ENCODE peak calls at places on chromosomes 11 and 22, in eight cellular contexts. D, E, V, G, O, T, R and M are unnamed samples.

GRCh38 chr11:63622318-63622717 is 8.1 kb upstream of the PLAAT3 start:
- DNase-seq in O (no peak), T (no peak), E (no peak), R (no peak), G (no peak), V (no peak), D (no peak), M (no peak)

GRCh38 chr11:65428578-65429068 is 6.0 kb downstream of the NEAT1 start:
- DNase-seq in V (peak; percentile 47), D (no peak), G (no peak), O (no peak), E (peak; percentile 12), R (peak; percentile 56), T (peak; percentile 30), M (no peak)

GRCh38 chr22:26592368-26593015 is 2.6 kb upstream of the TPST2 start:
- DNase-seq in G (no peak), R (peak; percentile 76), T (no peak), V (no peak), D (no peak), E (no peak), O (no peak), M (no peak)

GRCh38 chr11:99505319-99505718 is 484.6 kb downstream of the CNTN5 start:
- DNase-seq in V (no peak), T (no peak), D (no peak), G (no peak), O (no peak), R (no peak), E (no peak), M (no peak)

GRCh38 chr11:2377511-2378443 is 667 bp downstream of the CD81 start:
- DNase-seq in V (peak; percentile 85), T (no peak), O (peak; percentile 46), D (no peak), R (peak; percentile 83), G (peak; percentile 91), E (peak; percentile 78), M (no peak)

GRCh38 chr11:118009821-118010737 is 23.9 kb downstream of the IL10RA start:
- DNase-seq in G (no peak), V (no peak), O (no peak), D (no peak), R (no peak), E (no peak), T (no peak), M (no peak)

GRCh38 chr11:12074529-12075195 is 35.7 kb upstream of the MICAL2 start:
- DNase-seq in R (no peak), V (no peak), D (no peak), O (no peak), T (no peak), E (no peak), G (peak; percentile 42), M (no peak)

GRCh38 chr11:7637447-7638157 is 35.7 kb downstream of the CYB5R2 start:
- DNase-seq in G (no peak), E (peak; percentile 41), D (peak; percentile 19), O (no peak), R (no peak), V (no peak), T (peak; percentile 37), M (no peak)

GRCh38 chr11:61868601-61869476 is 22.5 kb downstream of the FADS3 start:
- DNase-seq in O (no peak), T (no peak), G (no peak), D (no peak), E (no peak), R (no peak), V (no peak), M (no peak)

GRCh38 chr11:62150887-62151736 is 27.3 kb downstream of the INCENP start:
- DNase-seq in T (peak; percentile 15), D (no peak), G (peak; percentile 61), V (no peak), E (no peak), O (no peak), R (peak; percentile 6), M (no peak)

GRCh38 chr11:72146625-72147024 is 11.1 kb downstream of the FOLR3 start:
- DNase-seq in O (no peak), G (no peak), T (no peak), D (no peak), R (no peak), V (no peak), E (no peak), M (no peak)

GRCh38 chr11:70541699-70542098 is 143.4 kb downstream of the CTTN start:
- DNase-seq in T (no peak), O (no peak), V (no peak), G (peak; percentile 34), E (no peak), R (no peak), D (no peak), M (no peak)

GRCh38 chr11:93784935-93785360 is 866 bp downstream of the MED17 start:
- DNase-seq in V (no peak), G (no peak), T (no peak), D (no peak), O (no peak), E (no peak), R (no peak), M (no peak)

GRCh38 chr22:41681616-41682015 is 7.1 kb downstream of the SNU13 start:
- DNase-seq in D (no peak), T (no peak), V (no peak), E (no peak), O (no peak), G (peak; percentile 53), R (no peak), M (no peak)

GRCh38 chr11:94010136-94010535 is 11.0 kb upstream of the HEPHL1 start:
- DNase-seq in T (no peak), V (no peak), E (no peak), G (no peak), D (peak; percentile 56), O (no peak), R (no peak), M (no peak)

GRCh38 chr11:12291767-12292166 is 85.6 kb upstream of the PARVA start:
- DNase-seq in T (no peak), V (no peak), G (no peak), R (no peak), E (no peak), D (no peak), O (no peak), M (no peak)

GRCh38 chr11:128513915-128514681 is 73.3 kb downstream of the ETS1 start:
- DNase-seq in D (no peak), G (no peak), T (no peak), V (no peak), R (no peak), E (no peak), O (no peak), M (no peak)

GRCh38 chr22:16958475-16958874 is 49.5 kb downstream of the GAB4 start:
- DNase-seq in V (no peak), D (no peak), G (no peak), R (no peak), O (no peak), E (no peak), T (no peak), M (no peak)

GRCh38 chr11:30741039-30741550 is 154.9 kb upstream of the MPPED2 start:
- DNase-seq in D (no peak), T (no peak), G (no peak), V (no peak), O (no peak), E (no peak), R (no peak), M (peak; percentile 34)

GRCh38 chr11:124961972-124962609 is 8.1 kb downstream of the CCDC15 start:
- DNase-seq in G (no peak), T (no peak), O (no peak), E (peak; percentile 21), V (no peak), R (no peak), D (peak; percentile 25), M (no peak)

GRCh38 chr22:44273175-44273574 is 39.6 kb downstream of the SHISAL1 start:
- DNase-seq in O (no peak), G (no peak), E (no peak), V (no peak), D (no peak), R (no peak), T (no peak), M (no peak)

GRCh38 chr22:36144886-36145541 is 15.5 kb downstream of the APOL3 start:
- DNase-seq in V (peak; percentile 55), E (peak; percentile 79), D (no peak), T (peak; percentile 72), R (no peak), O (peak; percentile 72), G (no peak), M (peak; percentile 61)

GRCh38 chr11:30545507-30545906 is 40.6 kb downstream of the MPPED2 start:
- DNase-seq in O (no peak), T (no peak), E (no peak), V (no peak), G (no peak), D (no peak), R (no peak), M (no peak)

DNA sequence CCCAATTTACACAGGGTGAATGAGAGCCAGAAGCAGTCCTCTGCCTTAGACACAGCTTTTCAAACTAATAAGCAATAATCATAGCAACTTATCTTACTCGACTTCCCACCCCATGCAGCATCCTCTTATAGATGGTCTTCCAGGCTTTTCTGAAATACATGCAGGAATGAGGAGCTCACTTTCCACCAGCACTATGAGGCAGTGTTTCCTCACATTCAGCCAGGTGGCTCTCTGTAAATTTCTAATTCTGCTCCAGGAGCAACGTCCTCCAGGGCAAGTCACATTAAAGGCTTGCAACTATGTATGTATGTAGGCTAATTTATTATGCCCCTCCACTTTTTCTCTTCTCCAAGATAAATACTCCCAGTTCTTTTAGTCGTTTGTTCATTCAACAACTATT is 60.0 kb downstream of the PAK1 start:
- DNase-seq in R (no peak), O (no peak), V (no peak), T (no peak), G (no peak), E (no peak), D (no peak), M (no peak)
- H3K36me3 ChIP-seq in R (no peaks in the 10 kb centered on the region), O (no peaks in the 10 kb centered on the region), V (no peaks in the 10 kb centered on the region), T (no peaks in the 10 kb centered on the region), G (no peaks in the 10 kb centered on the region), E (no peaks in the 10 kb centered on the region), D (no peaks in the 10 kb centered on the region), M (no peaks in the 10 kb centered on the region)

GRCh38 chr11:122754553-122755322 is 83.6 kb upstream of the CRTAM start:
- DNase-seq in D (no peak), E (no peak), O (no peak), G (no peak), R (no peak), V (no peak), T (no peak), M (no peak)
- H3K36me3 ChIP-seq in D (peaks cover 3% of the 10 kb centered on the region), E (no peaks in the 10 kb centered on the region), O (no peaks in the 10 kb centered on the region), G (no peaks in the 10 kb centered on the region), R (no peaks in the 10 kb centered on the region), V (no peaks in the 10 kb centered on the region), T (no peaks in the 10 kb centered on the region), M (no peaks in the 10 kb centered on the region)

DNA sequence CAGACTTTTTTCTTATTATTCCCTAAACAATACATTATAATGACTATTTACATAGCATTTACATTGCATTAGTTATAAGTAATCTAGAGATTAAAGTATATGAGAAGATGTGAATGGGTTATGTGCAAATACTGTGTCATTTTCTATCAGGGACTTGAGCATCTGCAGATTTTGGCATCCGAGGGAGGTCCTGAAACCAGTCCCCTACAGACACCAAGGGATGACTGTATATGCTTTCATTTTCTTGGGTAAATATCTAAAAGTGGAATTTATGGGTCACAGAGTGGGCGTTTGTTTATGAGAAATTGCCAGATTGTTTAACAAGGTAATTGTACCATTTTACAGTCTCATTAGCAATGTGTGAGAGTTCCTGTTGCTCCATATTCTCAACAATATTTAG is 454.5 kb upstream of the API5 start:
- DNase-seq in V (no peak), D (no peak), R (no peak), G (no peak), O (no peak), E (no peak), T (no peak), M (no peak)
- H3K36me3 ChIP-seq in V (no peaks in the 10 kb centered on the region), D (no peaks in the 10 kb centered on the region), R (no peaks in the 10 kb centered on the region), G (no peaks in the 10 kb centered on the region), O (no peaks in the 10 kb centered on the region), E (no peaks in the 10 kb centered on the region), T (no peaks in the 10 kb centered on the region), M (no peaks in the 10 kb centered on the region)

GRCh38 chr11:44600739-44601416 is 35.4 kb downstream of the CD82 start:
- DNase-seq in V (no peak), T (peak; percentile 61), G (peak; percentile 79), E (peak; percentile 49), O (peak; percentile 28), R (peak; percentile 76), D (no peak), M (no peak)
- H3K36me3 ChIP-seq in V (no peaks in the 10 kb centered on the region), T (peaks cover 16% of the 10 kb centered on the region), G (no peaks in the 10 kb centered on the region), E (no peaks in the 10 kb centered on the region), O (no peaks in the 10 kb centered on the region), R (no peaks in the 10 kb centered on the region), D (peaks cover 47% of the 10 kb centered on the region), M (peaks cover 11% of the 10 kb centered on the region)